ENCODE peak calls at places on chromosome 19, in four cellular contexts. V, G, R and B are unnamed samples.

GRCh38 chr19:45440259-45440638 is 16.5 kb upstream of the ERCC1 start:
- DNase-seq in G (no peak), R (no peak), V (no peak), B (no peak)

GRCh38 chr19:30566681-30567420 is 194.7 kb downstream of the ZNF536 start:
- DNase-seq in R (no peak), G (no peak), V (no peak), B (no peak)

GRCh38 chr19:10352764-10353671 is 13.6 kb upstream of the ICAM3 start:
- DNase-seq in V (no peak), R (no peak), G (no peak), B (no peak)

GRCh38 chr19:17260842-17261325 is 3.7 kb downstream of the USHBP1 start:
- DNase-seq in V (peak), R (peak), G (peak), B (no peak)

GRCh38 chr19:990746-991145 is 6.6 kb downstream of the WDR18 start:
- DNase-seq in G (no peak), V (no peak), R (no peak), B (no peak)

GRCh38 chr19:50833802-50834167 is 411 bp upstream of the KLK15 start:
- DNase-seq in G (no peak), R (no peak), V (no peak), B (no peak)

GRCh38 chr19:1567116-1567847 is 843 bp downstream of the MEX3D start:
- DNase-seq in R (no peak), G (no peak), V (no peak), B (no peak)

GRCh38 chr19:46944918-46945628 is 74.6 kb upstream of the NPAS1 start:
- DNase-seq in R (peak), V (peak), G (no peak), B (no peak)

GRCh38 chr19:52048604-52049493 is at the start of gene ZNF432:
- DNase-seq in R (peak), V (peak), G (peak), B (peak)

GRCh38 chr19:11405846-11406643 is 13.1 kb downstream of the RGL3 start:
- DNase-seq in V (no peak), R (no peak), G (no peak), B (no peak)

GRCh38 chr19:16527971-16528521 is 14.2 kb downstream of the CHERP start:
- DNase-seq in R (no peak), V (no peak), G (no peak), B (peak)

GRCh38 chr19:5934779-5935472 is 20.9 kb downstream of the CAPS start:
- DNase-seq in R (no peak), G (no peak), V (peak), B (no peak)

GRCh38 chr19:12954150-12954962 is 2.7 kb downstream of the GADD45GIP1 start:
- DNase-seq in V (no peak), G (no peak), R (no peak), B (no peak)

GRCh38 chr19:3549816-3550215 is 7.6 kb downstream of the MFSD12 start:
- DNase-seq in V (no peak), R (no peak), G (no peak), B (no peak)

GRCh38 chr19:18046066-18046718 is 38.2 kb downstream of the ARRDC2 start:
- DNase-seq in R (no peak), G (no peak), V (peak), B (no peak)

GRCh38 chr19:33302974-33303790 is 848 bp upstream of the CEBPA start:
- DNase-seq in V (peak), G (no peak), R (peak), B (peak)

GRCh38 chr19:5314012-5314906 is 26.4 kb downstream of the PTPRS start:
- DNase-seq in G (no peak), V (peak), R (no peak), B (no peak)

GRCh38 chr19:34317311-34317927 is 47.6 kb upstream of the GPI start:
- DNase-seq in V (peak), R (no peak), G (no peak), B (no peak)

GRCh38 chr19:10518444-10519361 is 1.5 kb upstream of the S1PR5 start:
- DNase-seq in G (no peak), V (no peak), R (peak), B (no peak)

GRCh38 chr19:46350758-46351159 is 3.9 kb downstream of the PPP5C start:
- DNase-seq in G (no peak), R (no peak), V (no peak), B (no peak)

GRCh38 chr19:29449371-29449770 is 76.4 kb upstream of the VSTM2B start:
- DNase-seq in G (no peak), V (no peak), R (no peak), B (no peak)